ENCODE peak calls at places on chromosomes 13 and 19, in ten cellular contexts. I, V, C, X, D, S, Q, A, W and L are unnamed samples.

GRCh38 chr13:25971499-25972145 is 80.2 kb downstream of the SHISA2 start:
- DNase-seq in I (peak), V (no peak), C (no peak), X (no peak), D (no peak), S (no peak), Q (no peak), A (no peak), W (no peak), L (no peak)

GRCh38 chr13:110520431-110521295 is 40.9 kb downstream of the RAB20 start:
- DNase-seq in I (no peak), V (no peak), C (peak), X (peak), D (peak), S (no peak), Q (no peak), A (peak), W (no peak), L (no peak)

GRCh38 chr19:3565177-3565576 is 7.6 kb upstream of the HMG20B start:
- DNase-seq in I (no peak), V (no peak), C (peak), X (no peak), D (no peak), S (peak), Q (peak), A (no peak), W (no peak), L (peak)

GRCh38 chr13:94192576-94192975 is 286.9 kb downstream of the DCT start:
- DNase-seq in I (no peak), V (peak), C (no peak), X (peak), D (no peak), S (no peak), Q (no peak), A (no peak), W (peak), L (no peak)

GRCh38 chr19:34979819-34980640 is 16.0 kb upstream of the ZNF792 start:
- DNase-seq in I (no peak), V (no peak), C (no peak), X (no peak), D (no peak), S (no peak), Q (no peak), A (no peak), W (no peak), L (no peak)

GRCh38 chr19:45160870-45161714 is at the start of gene NKPD1:
- DNase-seq in I (no peak), V (peak), C (no peak), X (no peak), D (no peak), S (no peak), Q (no peak), A (no peak), W (no peak), L (no peak)

GRCh38 chr13:22061371-22061805 is 390.5 kb downstream of the FGF9 start:
- DNase-seq in I (peak), V (peak), C (no peak), X (no peak), D (no peak), S (no peak), Q (no peak), A (no peak), W (no peak), L (no peak)

GRCh38 chr19:38023245-38023644 is 116.2 kb downstream of the SIPA1L3 start:
- DNase-seq in I (no peak), V (no peak), C (peak), X (no peak), D (no peak), S (no peak), Q (no peak), A (no peak), W (no peak), L (peak)

GRCh38 chr19:18278521-18279265 is 2.7 kb downstream of the JUND start:
- DNase-seq in I (peak), V (peak), C (peak), X (no peak), D (no peak), S (no peak), Q (no peak), A (no peak), W (no peak), L (no peak)

GRCh38 chr19:34259367-34259865 is 5.1 kb downstream of the GARRE1 start:
- DNase-seq in I (no peak), V (no peak), C (peak), X (no peak), D (no peak), S (no peak), Q (peak), A (no peak), W (no peak), L (no peak)

GRCh38 chr19:7831452-7831851 is 1.4 kb downstream of the EVI5L start:
- DNase-seq in I (no peak), V (peak), C (peak), X (no peak), D (peak), S (peak), Q (no peak), A (no peak), W (peak), L (peak)

GRCh38 chr13:97189943-97190342 is 32.2 kb upstream of the MBNL2 start:
- DNase-seq in I (no peak), V (no peak), C (no peak), X (no peak), D (no peak), S (no peak), Q (no peak), A (no peak), W (no peak), L (no peak)

GRCh38 chr13:90477194-90477593 is 870.3 kb upstream of the MIR17HG start:
- DNase-seq in I (no peak), V (no peak), C (peak), X (no peak), D (no peak), S (no peak), Q (no peak), A (no peak), W (no peak), L (no peak)

GRCh38 chr13:37412271-37412683 is 186.3 kb downstream of the POSTN start:
- DNase-seq in I (no peak), V (no peak), C (peak), X (no peak), D (no peak), S (no peak), Q (no peak), A (no peak), W (no peak), L (no peak)

GRCh38 chr19:279656-280055 is 11.5 kb downstream of the PLPP2 start:
- DNase-seq in I (no peak), V (no peak), C (no peak), X (no peak), D (no peak), S (no peak), Q (no peak), A (no peak), W (no peak), L (no peak)

GRCh38 chr19:38012944-38013343 is 105.9 kb downstream of the SIPA1L3 start:
- DNase-seq in I (no peak), V (no peak), C (no peak), X (no peak), D (no peak), S (no peak), Q (no peak), A (no peak), W (no peak), L (no peak)

GRCh38 chr13:113918580-113918979 is 54.7 kb upstream of the GAS6 start:
- DNase-seq in I (no peak), V (no peak), C (no peak), X (no peak), D (no peak), S (no peak), Q (no peak), A (no peak), W (no peak), L (no peak)

GRCh38 chr13:60334310-60334709 is 62.7 kb upstream of the TDRD3 start:
- DNase-seq in I (no peak), V (no peak), C (no peak), X (no peak), D (no peak), S (no peak), Q (no peak), A (no peak), W (no peak), L (no peak)

GRCh38 chr13:21557995-21558394 is 46.0 kb downstream of the MICU2 start:
- DNase-seq in I (no peak), V (peak), C (peak), X (no peak), D (no peak), S (peak), Q (peak), A (no peak), W (no peak), L (peak)

GRCh38 chr13:93539914-93540313 is 313.3 kb downstream of the GPC6 start:
- DNase-seq in I (no peak), V (no peak), C (no peak), X (no peak), D (no peak), S (no peak), Q (no peak), A (no peak), W (no peak), L (no peak)

GRCh38 chr13:96744665-96745331 is 249.5 kb downstream of the OXGR1 start:
- DNase-seq in I (no peak), V (no peak), C (no peak), X (no peak), D (no peak), S (no peak), Q (no peak), A (no peak), W (no peak), L (no peak)

GRCh38 chr19:44677019-44677809 is 5.9 kb downstream of the CEACAM19 start:
- DNase-seq in I (no peak), V (peak), C (peak), X (no peak), D (no peak), S (peak), Q (peak), A (no peak), W (no peak), L (peak)

GRCh38 chr19:1970806-1971502 is 30.0 kb downstream of the CSNK1G2 start:
- DNase-seq in I (no peak), V (no peak), C (no peak), X (no peak), D (no peak), S (no peak), Q (no peak), A (no peak), W (no peak), L (no peak)

GRCh38 chr13:84845875-84846619 is 953.2 kb downstream of the SLITRK6 start:
- DNase-seq in I (no peak), V (no peak), C (no peak), X (no peak), D (no peak), S (no peak), Q (no peak), A (no peak), W (no peak), L (peak)

GRCh38 chr13:23754506-23754905 is 134.7 kb downstream of the MIPEP start:
- DNase-seq in I (no peak), V (no peak), C (no peak), X (no peak), D (no peak), S (no peak), Q (no peak), A (no peak), W (no peak), L (no peak)

GRCh38 chr13:75365724-75366173 is 116.2 kb downstream of the TBC1D4 start:
- DNase-seq in I (no peak), V (no peak), C (peak), X (no peak), D (no peak), S (no peak), Q (peak), A (no peak), W (no peak), L (no peak)

GRCh38 chr13:21060063-21060826 is 1.1 kb downstream of the LATS2 start:
- DNase-seq in I (no peak), V (peak), C (peak), X (peak), D (peak), S (no peak), Q (peak), A (peak), W (peak), L (no peak)

GRCh38 chr19:46271488-46272197 is 25.2 kb upstream of the HIF3A start:
- DNase-seq in I (no peak), V (no peak), C (peak), X (no peak), D (no peak), S (no peak), Q (peak), A (no peak), W (no peak), L (no peak)

GRCh38 chr19:5205937-5206750 is 134.5 kb downstream of the PTPRS start:
- DNase-seq in I (peak), V (no peak), C (no peak), X (no peak), D (no peak), S (peak), Q (no peak), A (no peak), W (no peak), L (no peak)

GRCh38 chr19:10812902-10813404 is 23.1 kb downstream of the TMED1 start:
- DNase-seq in I (no peak), V (no peak), C (peak), X (peak), D (no peak), S (no peak), Q (peak), A (peak), W (no peak), L (peak)

GRCh38 chr13:49669735-49670309 is 21.5 kb downstream of the EBPL start:
- DNase-seq in I (peak), V (peak), C (peak), X (peak), D (no peak), S (peak), Q (peak), A (no peak), W (peak), L (peak)

GRCh38 chr13:40503966-40504591 is 162.4 kb downstream of the FOXO1 start:
- DNase-seq in I (no peak), V (peak), C (peak), X (no peak), D (no peak), S (no peak), Q (peak), A (peak), W (no peak), L (no peak)

GRCh38 chr19:58196911-58197616 is 14.2 kb downstream of the ZNF274 start:
- DNase-seq in I (peak), V (peak), C (peak), X (no peak), D (no peak), S (no peak), Q (peak), A (no peak), W (no peak), L (peak)

GRCh38 chr19:45653634-45654033 is 14.4 kb upstream of the GIPR start:
- DNase-seq in I (no peak), V (no peak), C (no peak), X (no peak), D (no peak), S (no peak), Q (no peak), A (no peak), W (no peak), L (no peak)

GRCh38 chr19:6402834-6403608 is 10.1 kb upstream of the GTF2F1 start:
- DNase-seq in I (no peak), V (no peak), C (peak), X (no peak), D (peak), S (no peak), Q (no peak), A (no peak), W (no peak), L (no peak)

GRCh38 chr19:6996810-6997209 is 24.4 kb downstream of the MBD3L2B start:
- DNase-seq in I (no peak), V (no peak), C (no peak), X (no peak), D (no peak), S (no peak), Q (no peak), A (no peak), W (no peak), L (no peak)

GRCh38 chr19:49065905-49066512 is 1.4 kb upstream of the NTF4 start:
- DNase-seq in I (no peak), V (peak), C (no peak), X (no peak), D (no peak), S (no peak), Q (no peak), A (no peak), W (no peak), L (no peak)

GRCh38 chr13:110372676-110373075 is 65.6 kb downstream of the COL4A2 start:
- DNase-seq in I (no peak), V (no peak), C (no peak), X (no peak), D (no peak), S (no peak), Q (no peak), A (no peak), W (no peak), L (no peak)

GRCh38 chr13:49097374-49097773 is 121.7 kb downstream of the FNDC3A start:
- DNase-seq in I (no peak), V (peak), C (peak), X (no peak), D (no peak), S (no peak), Q (no peak), A (no peak), W (no peak), L (no peak)